ENCODE peak calls at places on chromosomes 16 and 17, in six cellular contexts. One of them, this sample, is unnamed.

GRCh38 chr16:84832488-84833141 is 12.8 kb downstream of the CRISPLD2 start:
- DNase-seq in hypothalamus: no peak
- DNase-seq in stimulated activated CD8-positive, alpha-beta memory T cell treated with anti-CD3 and anti-CD28 coated beads, Interleukin-12 subunit alpha, Interleukin-12 subunit beta, amount 100 ng/mL, for 4 hours: no peak
- DNase-seq in ovary: peak
- DNase-seq in MG63: peak
- DNase-seq in skeletal muscle cell: peak
- DNase-seq in this sample: peak

GRCh38 chr16:90020838-90021382 is 1.7 kb upstream of the DBNDD1 start:
- DNase-seq in hypothalamus: peak
- DNase-seq in stimulated activated CD8-positive, alpha-beta memory T cell treated with anti-CD3 and anti-CD28 coated beads, Interleukin-12 subunit alpha, Interleukin-12 subunit beta, amount 100 ng/mL, for 4 hours: no peak
- DNase-seq in ovary: no peak
- DNase-seq in MG63: peak
- DNase-seq in skeletal muscle cell: peak
- DNase-seq in this sample: no peak

GRCh38 chr17:77376795-77377751 is 236.3 kb downstream of the SEC14L1 start:
- DNase-seq in hypothalamus: no peak
- DNase-seq in stimulated activated CD8-positive, alpha-beta memory T cell treated with anti-CD3 and anti-CD28 coated beads, Interleukin-12 subunit alpha, Interleukin-12 subunit beta, amount 100 ng/mL, for 4 hours: no peak
- DNase-seq in ovary: peak
- DNase-seq in MG63: no peak
- DNase-seq in skeletal muscle cell: no peak
- DNase-seq in this sample: no peak

GRCh38 chr17:62704381-62704971 is 77.0 kb downstream of the MRC2 start:
- DNase-seq in hypothalamus: peak
- DNase-seq in stimulated activated CD8-positive, alpha-beta memory T cell treated with anti-CD3 and anti-CD28 coated beads, Interleukin-12 subunit alpha, Interleukin-12 subunit beta, amount 100 ng/mL, for 4 hours: no peak
- DNase-seq in ovary: peak
- DNase-seq in MG63: peak
- DNase-seq in skeletal muscle cell: no peak
- DNase-seq in this sample: peak

GRCh38 chr17:34764716-34765115 is 185.3 kb downstream of the TMEM132E start:
- DNase-seq in hypothalamus: no peak
- DNase-seq in stimulated activated CD8-positive, alpha-beta memory T cell treated with anti-CD3 and anti-CD28 coated beads, Interleukin-12 subunit alpha, Interleukin-12 subunit beta, amount 100 ng/mL, for 4 hours: no peak
- DNase-seq in ovary: no peak
- DNase-seq in MG63: no peak
- DNase-seq in skeletal muscle cell: no peak
- DNase-seq in this sample: no peak

GRCh38 chr16:3249451-3249850 is 7.0 kb downstream of the MEFV start:
- DNase-seq in hypothalamus: no peak
- DNase-seq in stimulated activated CD8-positive, alpha-beta memory T cell treated with anti-CD3 and anti-CD28 coated beads, Interleukin-12 subunit alpha, Interleukin-12 subunit beta, amount 100 ng/mL, for 4 hours: no peak
- DNase-seq in ovary: no peak
- DNase-seq in MG63: no peak
- DNase-seq in skeletal muscle cell: no peak
- DNase-seq in this sample: no peak

GRCh38 chr16:28981517-28981916 is 3.3 kb upstream of the LAT start:
- DNase-seq in hypothalamus: no peak
- DNase-seq in stimulated activated CD8-positive, alpha-beta memory T cell treated with anti-CD3 and anti-CD28 coated beads, Interleukin-12 subunit alpha, Interleukin-12 subunit beta, amount 100 ng/mL, for 4 hours: no peak
- DNase-seq in ovary: no peak
- DNase-seq in MG63: no peak
- DNase-seq in skeletal muscle cell: no peak
- DNase-seq in this sample: no peak

GRCh38 chr16:57966133-57966805 is 4.7 kb downstream of the CNGB1 start:
- DNase-seq in hypothalamus: no peak
- DNase-seq in stimulated activated CD8-positive, alpha-beta memory T cell treated with anti-CD3 and anti-CD28 coated beads, Interleukin-12 subunit alpha, Interleukin-12 subunit beta, amount 100 ng/mL, for 4 hours: no peak
- DNase-seq in ovary: no peak
- DNase-seq in MG63: peak
- DNase-seq in skeletal muscle cell: no peak
- DNase-seq in this sample: no peak

GRCh38 chr17:63675607-63676539 is 24.1 kb downstream of the LIMD2 start:
- DNase-seq in hypothalamus: peak
- DNase-seq in stimulated activated CD8-positive, alpha-beta memory T cell treated with anti-CD3 and anti-CD28 coated beads, Interleukin-12 subunit alpha, Interleukin-12 subunit beta, amount 100 ng/mL, for 4 hours: no peak
- DNase-seq in ovary: peak
- DNase-seq in MG63: peak
- DNase-seq in skeletal muscle cell: peak
- DNase-seq in this sample: peak

GRCh38 chr17:2853111-2853721 is 57.0 kb downstream of the RAP1GAP2 start:
- DNase-seq in hypothalamus: no peak
- DNase-seq in stimulated activated CD8-positive, alpha-beta memory T cell treated with anti-CD3 and anti-CD28 coated beads, Interleukin-12 subunit alpha, Interleukin-12 subunit beta, amount 100 ng/mL, for 4 hours: no peak
- DNase-seq in ovary: peak
- DNase-seq in MG63: peak
- DNase-seq in skeletal muscle cell: no peak
- DNase-seq in this sample: peak

GRCh38 chr16:84368327-84368996 is at the start of gene ATP2C2:
- DNase-seq in hypothalamus: no peak
- DNase-seq in stimulated activated CD8-positive, alpha-beta memory T cell treated with anti-CD3 and anti-CD28 coated beads, Interleukin-12 subunit alpha, Interleukin-12 subunit beta, amount 100 ng/mL, for 4 hours: no peak
- DNase-seq in ovary: no peak
- DNase-seq in MG63: no peak
- DNase-seq in skeletal muscle cell: no peak
- DNase-seq in this sample: no peak

GRCh38 chr16:70553645-70554044 is 30.0 kb downstream of the SF3B3 start:
- DNase-seq in hypothalamus: no peak
- DNase-seq in stimulated activated CD8-positive, alpha-beta memory T cell treated with anti-CD3 and anti-CD28 coated beads, Interleukin-12 subunit alpha, Interleukin-12 subunit beta, amount 100 ng/mL, for 4 hours: no peak
- DNase-seq in ovary: no peak
- DNase-seq in MG63: no peak
- DNase-seq in skeletal muscle cell: peak
- DNase-seq in this sample: no peak

GRCh38 chr17:41428591-41429326 is 4.4 kb upstream of the KRT37 start:
- DNase-seq in hypothalamus: no peak
- DNase-seq in stimulated activated CD8-positive, alpha-beta memory T cell treated with anti-CD3 and anti-CD28 coated beads, Interleukin-12 subunit alpha, Interleukin-12 subunit beta, amount 100 ng/mL, for 4 hours: no peak
- DNase-seq in ovary: no peak
- DNase-seq in MG63: no peak
- DNase-seq in skeletal muscle cell: no peak
- DNase-seq in this sample: no peak

GRCh38 chr17:32015245-32016013 is 8.2 kb downstream of the LRRC37B start:
- DNase-seq in hypothalamus: no peak
- DNase-seq in stimulated activated CD8-positive, alpha-beta memory T cell treated with anti-CD3 and anti-CD28 coated beads, Interleukin-12 subunit alpha, Interleukin-12 subunit beta, amount 100 ng/mL, for 4 hours: no peak
- DNase-seq in ovary: no peak
- DNase-seq in MG63: peak
- DNase-seq in skeletal muscle cell: no peak
- DNase-seq in this sample: no peak

GRCh38 chr17:61149862-61150362 is 249.7 kb upstream of the TBX2 start:
- DNase-seq in hypothalamus: no peak
- DNase-seq in stimulated activated CD8-positive, alpha-beta memory T cell treated with anti-CD3 and anti-CD28 coated beads, Interleukin-12 subunit alpha, Interleukin-12 subunit beta, amount 100 ng/mL, for 4 hours: no peak
- DNase-seq in ovary: no peak
- DNase-seq in MG63: no peak
- DNase-seq in skeletal muscle cell: no peak
- DNase-seq in this sample: no peak

GRCh38 chr16:74226361-74226979 is 70.1 kb upstream of the PSMD7 start:
- DNase-seq in hypothalamus: no peak
- DNase-seq in stimulated activated CD8-positive, alpha-beta memory T cell treated with anti-CD3 and anti-CD28 coated beads, Interleukin-12 subunit alpha, Interleukin-12 subunit beta, amount 100 ng/mL, for 4 hours: no peak
- DNase-seq in ovary: no peak
- DNase-seq in MG63: no peak
- DNase-seq in skeletal muscle cell: no peak
- DNase-seq in this sample: no peak

GRCh38 chr17:44314869-44315661 is 6.7 kb downstream of the RUNDC3A start:
- DNase-seq in hypothalamus: no peak
- DNase-seq in stimulated activated CD8-positive, alpha-beta memory T cell treated with anti-CD3 and anti-CD28 coated beads, Interleukin-12 subunit alpha, Interleukin-12 subunit beta, amount 100 ng/mL, for 4 hours: no peak
- DNase-seq in ovary: no peak
- DNase-seq in MG63: peak
- DNase-seq in skeletal muscle cell: no peak
- DNase-seq in this sample: no peak

GRCh38 chr16:25256821-25257503 is 683 bp downstream of the ZKSCAN2 start:
- DNase-seq in hypothalamus: no peak
- DNase-seq in stimulated activated CD8-positive, alpha-beta memory T cell treated with anti-CD3 and anti-CD28 coated beads, Interleukin-12 subunit alpha, Interleukin-12 subunit beta, amount 100 ng/mL, for 4 hours: no peak
- DNase-seq in ovary: peak
- DNase-seq in MG63: peak
- DNase-seq in skeletal muscle cell: no peak
- DNase-seq in this sample: peak

GRCh38 chr17:51121620-51122472 is 1.2 kb upstream of the SPAG9 start:
- DNase-seq in hypothalamus: peak
- DNase-seq in stimulated activated CD8-positive, alpha-beta memory T cell treated with anti-CD3 and anti-CD28 coated beads, Interleukin-12 subunit alpha, Interleukin-12 subunit beta, amount 100 ng/mL, for 4 hours: peak
- DNase-seq in ovary: peak
- DNase-seq in MG63: peak
- DNase-seq in skeletal muscle cell: peak
- DNase-seq in this sample: peak

GRCh38 chr17:73316919-73317505 is 5.2 kb upstream of the CDC42EP4 start:
- DNase-seq in hypothalamus: no peak
- DNase-seq in stimulated activated CD8-positive, alpha-beta memory T cell treated with anti-CD3 and anti-CD28 coated beads, Interleukin-12 subunit alpha, Interleukin-12 subunit beta, amount 100 ng/mL, for 4 hours: no peak
- DNase-seq in ovary: no peak
- DNase-seq in MG63: no peak
- DNase-seq in skeletal muscle cell: no peak
- DNase-seq in this sample: no peak

GRCh38 chr17:72332367-72332766 is 211.5 kb downstream of the SOX9 start:
- DNase-seq in hypothalamus: no peak
- DNase-seq in stimulated activated CD8-positive, alpha-beta memory T cell treated with anti-CD3 and anti-CD28 coated beads, Interleukin-12 subunit alpha, Interleukin-12 subunit beta, amount 100 ng/mL, for 4 hours: no peak
- DNase-seq in ovary: no peak
- DNase-seq in MG63: no peak
- DNase-seq in skeletal muscle cell: no peak
- DNase-seq in this sample: no peak

GRCh38 chr17:69763503-69763902 is 311.5 kb upstream of the KCNJ16 start:
- DNase-seq in hypothalamus: no peak
- DNase-seq in stimulated activated CD8-positive, alpha-beta memory T cell treated with anti-CD3 and anti-CD28 coated beads, Interleukin-12 subunit alpha, Interleukin-12 subunit beta, amount 100 ng/mL, for 4 hours: no peak
- DNase-seq in ovary: no peak
- DNase-seq in MG63: peak
- DNase-seq in skeletal muscle cell: peak
- DNase-seq in this sample: no peak

GRCh38 chr16:84058211-84058610 is 15.6 kb upstream of the SLC38A8 start:
- DNase-seq in hypothalamus: no peak
- DNase-seq in stimulated activated CD8-positive, alpha-beta memory T cell treated with anti-CD3 and anti-CD28 coated beads, Interleukin-12 subunit alpha, Interleukin-12 subunit beta, amount 100 ng/mL, for 4 hours: no peak
- DNase-seq in ovary: no peak
- DNase-seq in MG63: no peak
- DNase-seq in skeletal muscle cell: no peak
- DNase-seq in this sample: no peak

GRCh38 chr16:59612094-59612493 is 878.0 kb upstream of the GOT2 start:
- DNase-seq in hypothalamus: no peak
- DNase-seq in stimulated activated CD8-positive, alpha-beta memory T cell treated with anti-CD3 and anti-CD28 coated beads, Interleukin-12 subunit alpha, Interleukin-12 subunit beta, amount 100 ng/mL, for 4 hours: no peak
- DNase-seq in ovary: no peak
- DNase-seq in MG63: no peak
- DNase-seq in skeletal muscle cell: no peak
- DNase-seq in this sample: no peak

GRCh38 chr17:79022507-79022991 is 1.4 kb upstream of the C1QTNF1 start:
- DNase-seq in hypothalamus: no peak
- DNase-seq in stimulated activated CD8-positive, alpha-beta memory T cell treated with anti-CD3 and anti-CD28 coated beads, Interleukin-12 subunit alpha, Interleukin-12 subunit beta, amount 100 ng/mL, for 4 hours: no peak
- DNase-seq in ovary: peak
- DNase-seq in MG63: no peak
- DNase-seq in skeletal muscle cell: no peak
- DNase-seq in this sample: peak

GRCh38 chr17:5249615-5250014 is 15.0 kb upstream of the SCIMP start:
- DNase-seq in hypothalamus: peak
- DNase-seq in stimulated activated CD8-positive, alpha-beta memory T cell treated with anti-CD3 and anti-CD28 coated beads, Interleukin-12 subunit alpha, Interleukin-12 subunit beta, amount 100 ng/mL, for 4 hours: no peak
- DNase-seq in ovary: no peak
- DNase-seq in MG63: peak
- DNase-seq in skeletal muscle cell: peak
- DNase-seq in this sample: peak

GRCh38 chr17:47733414-47734288 is 615 bp downstream of the TBX21 start:
- DNase-seq in hypothalamus: no peak
- DNase-seq in stimulated activated CD8-positive, alpha-beta memory T cell treated with anti-CD3 and anti-CD28 coated beads, Interleukin-12 subunit alpha, Interleukin-12 subunit beta, amount 100 ng/mL, for 4 hours: no peak
- DNase-seq in ovary: no peak
- DNase-seq in MG63: peak
- DNase-seq in skeletal muscle cell: no peak
- DNase-seq in this sample: peak

GRCh38 chr16:79658301-79659001 is 57.9 kb upstream of the MAF start:
- DNase-seq in hypothalamus: no peak
- DNase-seq in stimulated activated CD8-positive, alpha-beta memory T cell treated with anti-CD3 and anti-CD28 coated beads, Interleukin-12 subunit alpha, Interleukin-12 subunit beta, amount 100 ng/mL, for 4 hours: no peak
- DNase-seq in ovary: no peak
- DNase-seq in MG63: peak
- DNase-seq in skeletal muscle cell: peak
- DNase-seq in this sample: no peak

This sample was measured in aorta.